ENCODE peak calls at places on chromosomes 5 and 9, in six cellular contexts. D is heart left ventricle, A is H1, O is stomach, I is A549, Z is HCT116. H is an unnamed sample.

GRCh38 chr9:37732086-37732744 is 21.4 kb upstream of the TRMT10B start:
- DNase-seq in D (no peak), O (no peak), I (no peak), A (no peak), Z (no peak), H (no peak)

GRCh38 chr5:56409331-56410190 is 176.4 kb upstream of the ANKRD55 start:
- DNase-seq in A (no peak), I (peak), Z (no peak), O (peak), D (peak), H (no peak)

GRCh38 chr9:88270398-88270797 is 117.8 kb upstream of the SPIN1 start:
- DNase-seq in A (no peak), I (peak), Z (peak), O (no peak), D (no peak), H (no peak)

GRCh38 chr9:35791321-35791921 is at the start of gene NPR2:
- DNase-seq in Z (no peak), O (no peak), A (no peak), I (no peak), D (peak), H (no peak)

GRCh38 chr5:146173597-146173996 is 8.9 kb downstream of the LARS1 start:
- DNase-seq in O (no peak), D (no peak), Z (no peak), I (no peak), A (no peak), H (peak)

GRCh38 chr9:132988244-132989013 is 9.9 kb downstream of the GFI1B start:
- DNase-seq in O (no peak), A (no peak), Z (no peak), D (no peak), I (no peak), H (no peak)

GRCh38 chr9:115167175-115167574 is 49.2 kb upstream of the TNC start:
- DNase-seq in I (no peak), D (no peak), Z (no peak), A (no peak), O (no peak), H (no peak)

GRCh38 chr5:1831677-1832313 is 30.6 kb downstream of the NDUFS6 start:
- DNase-seq in D (peak), I (no peak), A (no peak), O (no peak), Z (no peak), H (no peak)

GRCh38 chr5:64295100-64295499 is 129.5 kb downstream of the RNF180 start:
- DNase-seq in D (no peak), I (no peak), O (no peak), A (no peak), Z (no peak), H (no peak)

GRCh38 chr9:93897075-93897970 is 57.8 kb downstream of the BARX1 start:
- DNase-seq in I (no peak), A (no peak), O (peak), D (no peak), Z (no peak), H (peak)

GRCh38 chr9:131523451-131524435 is 7.3 kb downstream of the UCK1 start:
- DNase-seq in Z (no peak), A (no peak), O (no peak), I (no peak), D (no peak), H (no peak)
- TF ChIP-seq POLR2A in Z (no peak), A (no peak), O (no peak), I (no peak), D (no peak), H (no peak)

GRCh38 chr9:34648673-34649072 is 2.2 kb downstream of the GALT start:
- DNase-seq in O (no peak), A (no peak), D (no peak), Z (no peak), I (no peak), H (no peak)

GRCh38 chr9:34644766-34645314 is 1.6 kb upstream of the GALT start:
- DNase-seq in D (no peak), I (no peak), O (no peak), Z (no peak), A (no peak), H (no peak)

GRCh38 chr9:34647651-34648050 is 1.2 kb downstream of the GALT start:
- DNase-seq in O (no peak), I (no peak), D (no peak), A (no peak), Z (no peak), H (no peak)

GRCh38 chr9:34647084-34647403 is 569 bp downstream of the GALT start:
- DNase-seq in I (no peak), D (no peak), A (no peak), O (no peak), Z (no peak), H (no peak)

DNA sequence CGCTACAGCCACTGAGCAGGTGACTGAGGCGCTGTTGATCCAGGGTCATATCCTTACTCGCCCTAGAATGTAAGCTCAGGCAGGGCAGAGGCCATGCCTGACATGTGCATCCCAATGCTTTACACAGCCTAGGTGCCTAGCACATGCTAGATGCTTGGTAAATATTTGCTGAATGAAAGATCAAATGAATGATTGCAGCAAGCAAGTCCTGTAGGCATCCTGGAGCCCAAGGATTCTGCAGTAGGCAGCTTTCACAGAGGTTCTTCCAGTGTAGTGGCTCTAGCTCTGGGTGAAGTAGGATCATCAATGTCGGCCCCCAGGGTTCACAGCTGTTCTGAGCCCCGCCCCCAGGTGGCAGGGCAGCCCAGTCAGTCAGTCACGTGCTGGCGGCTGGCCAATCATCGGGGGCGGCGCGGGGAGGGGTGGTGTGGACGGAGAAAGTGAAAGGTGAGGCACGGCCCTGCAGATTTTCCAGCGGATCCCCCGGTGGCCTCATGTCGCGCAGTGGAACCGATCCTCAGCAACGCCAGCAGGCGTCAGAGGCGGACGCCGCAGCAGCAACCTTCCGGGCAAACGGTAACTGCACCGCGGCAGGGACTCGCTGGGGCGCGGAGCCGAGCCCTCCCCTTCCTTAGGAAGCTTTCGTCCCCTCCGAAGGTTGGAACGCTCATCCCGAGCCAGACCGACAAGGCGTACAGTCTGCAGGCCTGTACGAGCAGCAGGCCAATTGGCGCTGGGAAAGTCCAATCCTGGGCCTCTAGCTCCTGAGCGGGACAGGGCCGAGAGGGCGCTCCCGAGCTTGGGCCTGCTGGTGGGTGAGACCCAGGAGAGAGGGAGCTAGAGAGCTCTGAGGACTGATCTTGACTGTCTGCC is at the start of gene GALT:
- DNase-seq in I (peak), O (peak), Z (peak), D (peak), A (no peak), H (peak)
- TF ChIP-seq POLR2A in I (peak), O (no peak), Z (peak), D (peak), A (no peak), H (no peak)

DNA sequence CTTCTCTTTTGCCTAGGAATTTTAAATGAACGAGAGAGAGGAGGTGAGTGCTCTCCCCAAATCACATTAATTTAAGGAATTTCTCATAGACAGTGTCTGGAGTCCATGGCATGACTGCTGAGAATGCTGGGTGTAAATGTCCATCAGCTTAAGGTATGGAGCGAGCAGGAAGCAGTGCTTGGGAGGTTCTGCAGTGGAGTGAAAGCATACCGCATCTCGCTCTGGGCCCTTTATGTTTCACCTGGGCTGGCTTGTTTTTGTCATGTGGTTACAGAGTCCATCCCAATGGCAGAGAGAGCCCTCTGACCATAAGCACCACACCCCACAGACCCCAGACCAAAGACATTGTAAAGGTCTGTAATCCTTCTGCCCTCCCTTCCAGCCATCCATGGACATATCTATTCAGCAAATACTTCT is 20.6 kb upstream of the TNFAIP8 start:
- DNase-seq in O (no peak), Z (no peak), I (no peak), A (no peak), D (no peak), H (no peak)
- TF ChIP-seq POLR2A in O (no peak), Z (no peak), I (no peak), A (no peak), D (no peak), H (no peak)

DNA sequence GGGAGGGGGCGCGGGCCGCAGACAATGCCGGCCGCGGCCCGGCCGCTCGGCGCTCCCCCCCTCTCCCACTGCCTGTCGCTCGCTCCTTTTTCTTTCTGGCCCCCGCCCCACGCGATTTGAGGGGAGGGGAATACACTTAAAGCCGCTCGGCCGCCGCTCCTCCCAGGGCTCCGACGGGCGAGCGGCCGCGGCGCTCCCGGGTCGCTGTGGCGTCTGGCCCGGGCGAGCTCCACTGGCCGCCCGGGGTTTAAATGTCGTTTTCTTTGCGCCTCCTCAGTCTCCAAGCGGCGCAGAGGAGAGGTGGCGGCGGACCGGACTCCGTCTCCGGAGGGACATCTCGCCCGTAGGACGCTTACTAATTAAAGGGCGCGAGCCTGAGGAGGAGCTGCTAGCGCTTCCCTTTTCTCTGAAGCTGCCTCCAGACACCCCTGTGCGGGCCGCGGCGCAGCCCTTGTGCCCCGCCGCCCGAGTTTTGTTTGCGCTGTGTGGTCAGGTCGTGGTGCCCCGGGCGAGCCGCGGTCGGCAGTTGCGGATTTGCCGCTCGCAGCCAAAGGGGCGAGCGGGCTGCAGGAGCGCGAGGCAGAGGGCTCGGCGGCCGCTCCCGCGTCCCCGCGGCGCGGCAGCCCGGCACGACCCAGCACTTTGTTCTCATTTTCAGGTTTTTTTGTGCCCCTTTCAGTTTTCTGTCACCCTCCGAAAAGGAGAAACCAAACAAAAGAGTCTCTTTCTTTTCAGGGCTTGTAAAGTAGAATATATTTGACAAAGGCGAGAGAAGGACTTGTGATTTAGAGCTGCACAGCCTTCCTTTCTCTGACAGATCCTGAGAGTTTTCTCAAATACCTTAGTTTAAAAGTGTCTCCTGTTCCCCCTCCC is 1.5 kb downstream of the ZSWIM6 start:
- DNase-seq in D (peak), Z (no peak), O (peak), A (no peak), I (no peak), H (peak)
- TF ChIP-seq POLR2A in D (no peak), Z (no peak), O (no peak), A (no peak), I (no peak), H (no peak)

DNA sequence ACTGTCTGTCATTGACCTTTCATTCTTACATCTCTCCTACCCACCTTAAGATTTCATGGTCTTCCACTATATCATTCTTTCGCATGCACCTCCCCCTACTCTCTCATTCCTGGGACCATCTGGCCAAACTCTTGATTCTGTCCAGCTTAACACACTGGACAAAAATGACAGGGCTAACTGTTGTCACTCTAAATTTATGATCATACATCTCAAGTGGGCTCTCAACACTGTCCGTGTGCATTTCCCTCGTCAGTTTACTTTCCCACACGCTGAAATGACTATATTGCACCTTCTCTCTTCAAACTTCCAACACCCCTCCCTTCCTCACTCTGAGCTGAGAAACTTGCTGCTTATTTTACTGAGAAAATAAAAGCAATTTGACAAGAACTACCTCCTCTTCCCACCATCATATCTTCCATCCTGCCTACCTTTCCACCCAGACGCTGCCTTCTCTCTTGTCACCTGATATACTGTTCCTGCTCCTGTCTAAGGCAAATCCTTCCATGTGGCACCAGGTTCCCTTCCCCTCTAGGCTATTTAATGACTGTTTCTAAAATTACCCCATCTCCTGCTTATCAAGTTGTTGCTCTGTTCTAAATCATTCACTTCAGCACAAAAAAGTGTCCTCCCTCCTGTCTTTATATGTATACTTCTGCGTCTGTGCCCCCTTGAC is 8.1 kb upstream of the KLF9 start:
- DNase-seq in A (no peak), Z (no peak), O (no peak), D (no peak), I (no peak), H (no peak)
- TF ChIP-seq POLR2A in A (no peak), Z (no peak), O (no peak), D (no peak), I (no peak), H (no peak)

DNA sequence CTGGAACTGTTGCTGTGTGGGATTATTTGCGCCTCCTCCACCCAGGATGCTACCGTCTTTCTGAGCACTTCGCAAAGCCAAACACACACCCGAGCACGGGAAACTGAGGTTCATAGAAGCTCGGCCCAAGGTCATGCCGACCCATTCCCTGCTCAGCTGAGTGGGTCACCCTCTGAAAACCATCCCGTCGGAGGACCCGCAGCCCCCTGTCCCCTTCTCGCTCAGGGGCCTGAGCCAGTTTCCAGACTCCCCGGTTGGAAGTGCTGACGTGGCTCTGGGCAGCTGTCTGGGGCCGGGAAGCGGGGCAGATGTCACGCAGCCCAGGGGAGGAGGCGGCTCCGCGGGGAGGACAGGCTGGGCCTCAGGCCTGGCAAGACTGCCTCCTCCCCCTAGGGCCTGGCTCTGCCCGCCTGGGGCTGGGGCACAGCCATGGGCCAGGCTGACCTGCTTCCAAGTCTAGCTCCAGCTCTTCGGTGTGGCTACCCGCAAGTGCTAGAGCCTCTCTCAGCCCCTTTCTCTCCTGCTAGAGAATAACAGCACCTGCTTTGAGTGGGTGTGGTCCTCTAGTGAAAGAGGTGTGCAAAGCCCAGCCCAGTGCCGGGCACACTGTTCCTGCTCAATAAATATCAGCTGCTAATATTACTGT is 9.9 kb upstream of the CXXC5 start:
- DNase-seq in D (peak), I (no peak), O (peak), Z (no peak), A (no peak), H (no peak)
- TF ChIP-seq POLR2A in D (peak), I (no peak), O (no peak), Z (no peak), A (no peak), H (peak)

DNA sequence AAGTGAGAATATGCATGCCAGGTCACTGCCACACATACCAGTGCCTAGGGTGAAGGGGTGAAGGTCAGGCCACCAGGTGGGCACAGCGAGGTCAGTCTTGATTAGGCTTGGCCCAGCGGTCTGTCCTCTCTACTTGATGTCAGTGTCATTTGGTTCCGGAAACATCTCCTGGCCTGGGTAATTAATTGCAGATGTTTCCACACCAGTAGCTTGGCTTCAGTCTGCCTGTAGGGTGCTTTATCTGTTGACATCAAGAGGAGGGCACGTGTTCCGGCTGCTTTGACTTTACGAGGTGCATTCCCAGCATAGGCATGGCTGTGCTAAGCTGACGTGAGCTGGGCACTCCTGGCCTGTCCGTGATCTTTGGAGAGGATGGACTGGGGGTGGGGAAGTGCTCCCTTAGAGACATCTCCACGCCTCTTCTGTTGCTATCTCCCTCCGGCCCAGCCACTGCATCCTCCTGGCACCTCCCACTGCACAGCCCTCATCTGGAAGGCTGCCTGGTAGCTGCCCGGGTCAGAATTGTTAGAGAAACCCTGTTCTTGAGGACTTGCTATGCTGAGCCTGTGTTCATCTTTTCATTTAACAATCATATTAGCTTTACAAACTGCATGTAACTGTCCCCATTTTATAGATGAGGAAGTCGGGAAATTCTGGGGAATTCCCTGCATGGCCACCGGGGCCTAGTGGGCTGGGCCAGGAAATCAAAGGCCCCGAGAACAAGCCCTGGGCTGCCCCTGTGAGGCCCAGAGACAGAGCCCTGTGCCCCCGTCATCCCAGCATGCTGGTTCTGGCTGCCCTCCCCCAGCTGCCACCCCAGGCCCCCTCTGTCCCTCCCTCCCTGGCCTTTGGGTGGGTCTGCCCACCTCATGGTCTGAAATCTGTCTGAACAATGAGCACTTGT is 29.1 kb downstream of the JADE2 start:
- DNase-seq in O (peak), A (no peak), I (peak), Z (no peak), D (peak), H (no peak)
- TF ChIP-seq POLR2A in O (no peak), A (no peak), I (no peak), Z (no peak), D (no peak), H (no peak)

GRCh38 chr9:104773118-104773517 is 9.2 kb downstream of the NIPSNAP3B start:
- DNase-seq in A (no peak), D (no peak), Z (no peak), O (no peak), I (no peak), H (no peak)
- TF ChIP-seq POLR2A in A (no peak), D (no peak), Z (no peak), O (no peak), I (no peak), H (no peak)

GRCh38 chr9:137242329-137243204 is 1.5 kb downstream of the TUBB4B start:
- DNase-seq in I (no peak), Z (no peak), A (no peak), D (no peak), O (no peak), H (no peak)

GRCh38 chr9:137240841-137241489 is at the start of gene TUBB4B:
- DNase-seq in D (peak), O (peak), I (peak), A (peak), Z (peak), H (peak)

GRCh38 chr9:137237759-137238726 is 3.0 kb upstream of the TUBB4B start:
- DNase-seq in Z (no peak), I (peak), A (no peak), D (no peak), O (no peak), H (no peak)

GRCh38 chr9:137241490-137242328 is 622 bp downstream of the TUBB4B start:
- DNase-seq in O (peak), I (no peak), A (no peak), Z (no peak), D (peak), H (peak)

DNA sequence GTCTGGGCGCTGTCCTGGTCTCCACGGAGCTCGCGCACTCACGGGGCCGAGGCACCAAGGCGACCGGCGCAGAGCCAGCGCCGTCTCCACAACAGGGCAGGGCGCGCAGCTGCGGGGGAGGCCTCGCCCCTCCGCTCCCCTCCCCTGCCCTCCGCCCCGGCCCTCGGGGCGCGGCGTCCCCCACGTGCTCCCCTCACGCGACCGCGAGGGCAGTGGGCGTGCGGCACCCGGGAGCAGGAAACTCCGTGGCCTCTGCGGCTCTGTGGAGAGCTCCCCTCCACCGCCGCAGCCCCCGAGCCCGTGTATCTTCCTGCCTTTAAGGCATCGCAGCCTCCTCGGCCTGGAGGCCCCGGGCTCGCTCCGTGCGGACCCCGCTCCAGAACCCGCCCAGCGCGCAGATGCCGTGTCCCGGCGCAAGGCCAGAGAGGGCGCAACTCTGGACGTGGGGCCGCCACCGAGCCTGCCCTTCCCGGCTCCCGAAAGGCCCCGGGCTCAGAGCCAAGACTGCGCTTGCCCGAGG is 706 bp upstream of the TUBB4B start:
- DNase-seq in A (no peak), I (peak), D (peak), O (peak), Z (no peak), H (peak)
- TF ChIP-seq POLR2A in A (no peak), I (peak), D (peak), O (no peak), Z (peak), H (no peak)

GRCh38 chr9:137429546-137429890 is 6.3 kb downstream of the NOXA1 start:
- DNase-seq in A (no peak), D (peak), I (no peak), O (no peak), Z (no peak), H (no peak)
- TF ChIP-seq POLR2A in A (no peak), D (no peak), I (no peak), O (no peak), Z (no peak), H (no peak)

H was measured in GM12891.